ENCODE peak calls at places on chromosomes 16 and 17, in seven cellular contexts. One of them, this sample, is unnamed.

GRCh38 chr17:74861554-74862107 is 1.9 kb upstream of the GRIN2C start:
- DNase-seq in ascending aorta: no peak
- DNase-seq in neural progenitor cell: no peak
- DNase-seq in tibial nerve: no peak
- DNase-seq in H1: no peak
- DNase-seq in upper lobe of right lung: no peak
- DNase-seq in CD4-positive, CD25-positive, alpha-beta regulatory T cell: no peak
- DNase-seq in this sample: no peak

GRCh38 chr16:57898961-57899360 is 72.0 kb downstream of the CNGB1 start:
- DNase-seq in ascending aorta: no peak
- DNase-seq in H1: no peak
- DNase-seq in upper lobe of right lung: no peak
- DNase-seq in CD4-positive, CD25-positive, alpha-beta regulatory T cell: no peak
- DNase-seq in tibial nerve: no peak
- DNase-seq in neural progenitor cell: peak; percentile 76
- DNase-seq in this sample: no peak

GRCh38 chr16:82979406-82980111 is 352.8 kb downstream of the CDH13 start:
- DNase-seq in neural progenitor cell: no peak
- DNase-seq in upper lobe of right lung: no peak
- DNase-seq in H1: no peak
- DNase-seq in ascending aorta: no peak
- DNase-seq in tibial nerve: no peak
- DNase-seq in CD4-positive, CD25-positive, alpha-beta regulatory T cell: no peak
- DNase-seq in this sample: no peak

GRCh38 chr16:71927383-71927782 is 32.1 kb downstream of the IST1 start:
- DNase-seq in ascending aorta: peak; percentile 73
- DNase-seq in upper lobe of right lung: no peak
- DNase-seq in tibial nerve: no peak
- DNase-seq in neural progenitor cell: no peak
- DNase-seq in H1: no peak
- DNase-seq in CD4-positive, CD25-positive, alpha-beta regulatory T cell: no peak
- DNase-seq in this sample: no peak

GRCh38 chr16:85204242-85205010 is 92.2 kb upstream of the CIBAR2 start:
- DNase-seq in neural progenitor cell: no peak
- DNase-seq in upper lobe of right lung: no peak
- DNase-seq in tibial nerve: no peak
- DNase-seq in H1: no peak
- DNase-seq in ascending aorta: no peak
- DNase-seq in CD4-positive, CD25-positive, alpha-beta regulatory T cell: no peak
- DNase-seq in this sample: no peak

GRCh38 chr17:64387545-64388171 is 3.0 kb downstream of the PECAM1 start:
- DNase-seq in neural progenitor cell: no peak
- DNase-seq in tibial nerve: no peak
- DNase-seq in CD4-positive, CD25-positive, alpha-beta regulatory T cell: no peak
- DNase-seq in H1: no peak
- DNase-seq in ascending aorta: no peak
- DNase-seq in upper lobe of right lung: peak; percentile 58
- DNase-seq in this sample: no peak

GRCh38 chr16:51705142-51705541 is 554.1 kb upstream of the SALL1 start:
- DNase-seq in upper lobe of right lung: no peak
- DNase-seq in neural progenitor cell: no peak
- DNase-seq in CD4-positive, CD25-positive, alpha-beta regulatory T cell: no peak
- DNase-seq in ascending aorta: no peak
- DNase-seq in tibial nerve: no peak
- DNase-seq in H1: no peak
- DNase-seq in this sample: no peak

GRCh38 chr17:43987131-43988021 is 17.0 kb upstream of the NAGS start:
- DNase-seq in CD4-positive, CD25-positive, alpha-beta regulatory T cell: no peak
- DNase-seq in ascending aorta: no peak
- DNase-seq in neural progenitor cell: no peak
- DNase-seq in tibial nerve: no peak
- DNase-seq in upper lobe of right lung: no peak
- DNase-seq in H1: no peak
- DNase-seq in this sample: no peak

GRCh38 chr17:59366040-59366757 is 34.7 kb downstream of the YPEL2 start:
- DNase-seq in CD4-positive, CD25-positive, alpha-beta regulatory T cell: no peak
- DNase-seq in tibial nerve: no peak
- DNase-seq in upper lobe of right lung: no peak
- DNase-seq in ascending aorta: no peak
- DNase-seq in H1: peak; percentile 79
- DNase-seq in neural progenitor cell: peak; percentile 91
- DNase-seq in this sample: no peak

GRCh38 chr17:49193513-49194296 is 16.7 kb downstream of the GNGT2 start:
- DNase-seq in CD4-positive, CD25-positive, alpha-beta regulatory T cell: peak; percentile 14
- DNase-seq in tibial nerve: peak; percentile 31
- DNase-seq in ascending aorta: peak; percentile 82
- DNase-seq in H1: no peak
- DNase-seq in upper lobe of right lung: no peak
- DNase-seq in neural progenitor cell: peak; percentile 64
- DNase-seq in this sample: peak; percentile 5

GRCh38 chr17:66469088-66469442 is 166.7 kb downstream of the PRKCA start:
- DNase-seq in ascending aorta: no peak
- DNase-seq in CD4-positive, CD25-positive, alpha-beta regulatory T cell: no peak
- DNase-seq in tibial nerve: no peak
- DNase-seq in H1: no peak
- DNase-seq in upper lobe of right lung: no peak
- DNase-seq in neural progenitor cell: peak; percentile 8
- DNase-seq in this sample: no peak

GRCh38 chr17:78839762-78840529 is 668 bp downstream of the USP36 start:
- DNase-seq in upper lobe of right lung: peak; percentile 82
- DNase-seq in tibial nerve: no peak
- DNase-seq in CD4-positive, CD25-positive, alpha-beta regulatory T cell: peak; percentile 44
- DNase-seq in ascending aorta: peak; percentile 72
- DNase-seq in neural progenitor cell: peak; percentile 52
- DNase-seq in H1: no peak
- DNase-seq in this sample: peak; percentile 44

GRCh38 chr17:16354585-16354984 is 1.3 kb upstream of the CENPV start:
- DNase-seq in upper lobe of right lung: peak; percentile 18
- DNase-seq in ascending aorta: no peak
- DNase-seq in neural progenitor cell: no peak
- DNase-seq in H1: no peak
- DNase-seq in CD4-positive, CD25-positive, alpha-beta regulatory T cell: no peak
- DNase-seq in tibial nerve: no peak
- DNase-seq in this sample: no peak

GRCh38 chr16:84511180-84511800 is 6.8 kb upstream of the MEAK7 start:
- DNase-seq in tibial nerve: peak; percentile 71
- DNase-seq in neural progenitor cell: peak; percentile 84
- DNase-seq in upper lobe of right lung: peak; percentile 90
- DNase-seq in ascending aorta: peak; percentile 93
- DNase-seq in H1: peak; percentile 64
- DNase-seq in CD4-positive, CD25-positive, alpha-beta regulatory T cell: peak; percentile 67
- DNase-seq in this sample: peak; percentile 64

GRCh38 chr16:87924937-87925670 is 11.2 kb downstream of the CA5A start:
- DNase-seq in CD4-positive, CD25-positive, alpha-beta regulatory T cell: no peak
- DNase-seq in ascending aorta: no peak
- DNase-seq in H1: no peak
- DNase-seq in upper lobe of right lung: no peak
- DNase-seq in tibial nerve: no peak
- DNase-seq in neural progenitor cell: no peak
- DNase-seq in this sample: no peak

GRCh38 chr16:12942861-12943260 is 41.5 kb downstream of the SHISA9 start:
- DNase-seq in CD4-positive, CD25-positive, alpha-beta regulatory T cell: no peak
- DNase-seq in upper lobe of right lung: no peak
- DNase-seq in tibial nerve: no peak
- DNase-seq in ascending aorta: no peak
- DNase-seq in neural progenitor cell: no peak
- DNase-seq in H1: no peak
- DNase-seq in this sample: no peak

GRCh38 chr17:81394377-81394747 is 895 bp upstream of the BAHCC1 start:
- DNase-seq in CD4-positive, CD25-positive, alpha-beta regulatory T cell: no peak
- DNase-seq in H1: no peak
- DNase-seq in tibial nerve: no peak
- DNase-seq in neural progenitor cell: no peak
- DNase-seq in ascending aorta: no peak
- DNase-seq in upper lobe of right lung: no peak
- DNase-seq in this sample: no peak

GRCh38 chr17:81391268-81391963 is 3.8 kb upstream of the BAHCC1 start:
- DNase-seq in CD4-positive, CD25-positive, alpha-beta regulatory T cell: no peak
- DNase-seq in upper lobe of right lung: no peak
- DNase-seq in tibial nerve: no peak
- DNase-seq in neural progenitor cell: no peak
- DNase-seq in H1: no peak
- DNase-seq in ascending aorta: no peak
- DNase-seq in this sample: no peak

GRCh38 chr17:81391964-81392908 is 3.0 kb upstream of the BAHCC1 start:
- DNase-seq in neural progenitor cell: no peak
- DNase-seq in ascending aorta: peak; percentile 82
- DNase-seq in CD4-positive, CD25-positive, alpha-beta regulatory T cell: no peak
- DNase-seq in tibial nerve: no peak
- DNase-seq in upper lobe of right lung: peak; percentile 84
- DNase-seq in H1: no peak
- DNase-seq in this sample: no peak

GRCh38 chr17:81393684-81394376 is 1.4 kb upstream of the BAHCC1 start:
- DNase-seq in ascending aorta: peak; percentile 100
- DNase-seq in CD4-positive, CD25-positive, alpha-beta regulatory T cell: no peak
- DNase-seq in upper lobe of right lung: peak; percentile 100
- DNase-seq in H1: peak; percentile 96
- DNase-seq in tibial nerve: peak; percentile 100
- DNase-seq in neural progenitor cell: peak; percentile 100
- DNase-seq in this sample: peak; percentile 9

GRCh38 chr17:81392909-81393654 is 2.2 kb upstream of the BAHCC1 start:
- DNase-seq in ascending aorta: no peak
- DNase-seq in tibial nerve: no peak
- DNase-seq in H1: no peak
- DNase-seq in neural progenitor cell: peak; percentile 88
- DNase-seq in upper lobe of right lung: no peak
- DNase-seq in CD4-positive, CD25-positive, alpha-beta regulatory T cell: no peak
- DNase-seq in this sample: no peak
- H3K4me1 ChIP-seq in ascending aorta: peaks cover 33% of the 10 kb centered on the region
- H3K4me1 ChIP-seq in tibial nerve: peaks cover 63% of the 10 kb centered on the region
- H3K4me1 ChIP-seq in H1: peaks cover 42% of the 10 kb centered on the region
- H3K4me1 ChIP-seq in neural progenitor cell: peaks cover 52% of the 10 kb centered on the region
- H3K4me1 ChIP-seq in upper lobe of right lung: peaks cover 46% of the 10 kb centered on the region
- H3K4me1 ChIP-seq in CD4-positive, CD25-positive, alpha-beta regulatory T cell: peaks cover 53% of the 10 kb centered on the region
- H3K4me1 ChIP-seq in this sample: peaks cover 45% of the 10 kb centered on the region

DNA sequence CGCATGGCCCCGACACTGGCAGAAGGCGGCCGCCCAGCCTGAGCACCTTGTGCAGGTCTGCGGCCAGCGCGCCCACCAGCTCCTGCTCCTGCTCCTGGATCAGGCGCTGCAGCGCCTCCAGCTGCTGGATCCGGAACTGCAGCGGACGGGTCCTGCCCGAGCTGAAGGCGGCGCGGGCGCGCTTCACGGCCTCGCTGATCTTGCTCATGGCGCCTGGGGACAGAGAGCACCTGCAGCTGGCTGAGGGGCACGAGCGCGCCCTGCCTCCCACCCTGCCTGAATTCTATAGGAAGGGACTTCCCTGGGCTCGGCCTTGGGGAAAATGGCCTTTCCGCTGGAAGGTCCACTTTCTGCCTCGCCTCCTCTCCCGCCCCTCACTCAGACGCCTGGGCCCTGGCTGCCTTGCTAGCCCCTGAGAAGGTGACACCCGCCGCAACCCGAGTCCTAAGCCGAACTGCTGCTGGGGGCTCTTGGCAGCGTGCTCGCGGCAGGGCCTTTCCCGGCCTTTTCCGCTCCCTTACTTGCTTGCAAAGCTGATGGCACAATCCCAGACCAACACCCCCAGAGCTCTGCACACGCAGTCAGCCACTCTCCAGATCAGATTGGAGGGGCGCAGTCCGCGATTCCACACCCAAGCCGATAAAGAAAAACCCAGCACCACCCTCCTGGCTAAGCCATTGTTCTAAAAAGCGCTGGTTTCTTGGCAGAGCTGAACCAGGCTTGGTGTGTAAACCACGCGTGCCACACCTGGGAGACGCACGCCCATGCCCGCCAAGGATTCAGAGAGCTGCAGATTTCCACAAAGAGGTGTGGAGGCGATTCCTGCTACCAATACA is 3.0 kb downstream of the ALDH3A1 start:
- DNase-seq in tibial nerve: peak; percentile 95
- DNase-seq in H1: peak; percentile 86
- DNase-seq in CD4-positive, CD25-positive, alpha-beta regulatory T cell: peak; percentile 70
- DNase-seq in neural progenitor cell: peak; percentile 95
- DNase-seq in ascending aorta: peak; percentile 97
- DNase-seq in upper lobe of right lung: peak; percentile 95
- DNase-seq in this sample: peak; percentile 68
- H3K4me3 ChIP-seq in tibial nerve: peak overlapping the region; percentile 55
- H3K4me3 ChIP-seq in H1: peak overlapping the region; percentile 36
- H3K4me3 ChIP-seq in CD4-positive, CD25-positive, alpha-beta regulatory T cell: no peak overlapping the region
- H3K4me3 ChIP-seq in neural progenitor cell: peak overlapping the region; percentile 48
- H3K4me3 ChIP-seq in ascending aorta: peak overlapping the region; percentile 51
- H3K4me3 ChIP-seq in upper lobe of right lung: peak overlapping the region; percentile 47
- H3K4me3 ChIP-seq in this sample: peak overlapping the region; percentile 52

GRCh38 chr16:75264531-75264998 is 13.1 kb upstream of the BCAR1 start:
- DNase-seq in neural progenitor cell: no peak
- DNase-seq in tibial nerve: no peak
- DNase-seq in ascending aorta: peak; percentile 70
- DNase-seq in H1: no peak
- DNase-seq in upper lobe of right lung: no peak
- DNase-seq in CD4-positive, CD25-positive, alpha-beta regulatory T cell: no peak
- DNase-seq in this sample: no peak
- H3K27ac ChIP-seq in neural progenitor cell: no peak overlapping the region
- H3K27ac ChIP-seq in tibial nerve: peak overlapping the region; percentile 90
- H3K27ac ChIP-seq in ascending aorta: peak overlapping the region; percentile 95
- H3K27ac ChIP-seq in H1: no peak overlapping the region
- H3K27ac ChIP-seq in upper lobe of right lung: peak overlapping the region; percentile 93
- H3K27ac ChIP-seq in CD4-positive, CD25-positive, alpha-beta regulatory T cell: no peak overlapping the region
- H3K27ac ChIP-seq in this sample: no peak overlapping the region

GRCh38 chr17:29613856-29614255 is 8.9 kb downstream of the CORO6 start:
- DNase-seq in neural progenitor cell: no peak
- DNase-seq in tibial nerve: no peak
- DNase-seq in upper lobe of right lung: no peak
- DNase-seq in H1: no peak
- DNase-seq in CD4-positive, CD25-positive, alpha-beta regulatory T cell: no peak
- DNase-seq in ascending aorta: no peak
- DNase-seq in this sample: no peak

GRCh38 chr17:29612094-29612403 is 10.7 kb downstream of the CORO6 start:
- DNase-seq in CD4-positive, CD25-positive, alpha-beta regulatory T cell: no peak
- DNase-seq in neural progenitor cell: no peak
- DNase-seq in tibial nerve: no peak
- DNase-seq in upper lobe of right lung: peak; percentile 61
- DNase-seq in H1: no peak
- DNase-seq in ascending aorta: no peak
- DNase-seq in this sample: no peak

GRCh38 chr17:29614345-29615047 is 8.2 kb downstream of the CORO6 start:
- DNase-seq in ascending aorta: no peak
- DNase-seq in CD4-positive, CD25-positive, alpha-beta regulatory T cell: no peak
- DNase-seq in neural progenitor cell: peak; percentile 62
- DNase-seq in H1: no peak
- DNase-seq in upper lobe of right lung: no peak
- DNase-seq in tibial nerve: no peak
- DNase-seq in this sample: no peak

GRCh38 chr17:29612404-29613370 is 10.0 kb downstream of the CORO6 start:
- DNase-seq in tibial nerve: no peak
- DNase-seq in CD4-positive, CD25-positive, alpha-beta regulatory T cell: no peak
- DNase-seq in neural progenitor cell: no peak
- DNase-seq in upper lobe of right lung: no peak
- DNase-seq in H1: no peak
- DNase-seq in ascending aorta: no peak
- DNase-seq in this sample: no peak

DNA sequence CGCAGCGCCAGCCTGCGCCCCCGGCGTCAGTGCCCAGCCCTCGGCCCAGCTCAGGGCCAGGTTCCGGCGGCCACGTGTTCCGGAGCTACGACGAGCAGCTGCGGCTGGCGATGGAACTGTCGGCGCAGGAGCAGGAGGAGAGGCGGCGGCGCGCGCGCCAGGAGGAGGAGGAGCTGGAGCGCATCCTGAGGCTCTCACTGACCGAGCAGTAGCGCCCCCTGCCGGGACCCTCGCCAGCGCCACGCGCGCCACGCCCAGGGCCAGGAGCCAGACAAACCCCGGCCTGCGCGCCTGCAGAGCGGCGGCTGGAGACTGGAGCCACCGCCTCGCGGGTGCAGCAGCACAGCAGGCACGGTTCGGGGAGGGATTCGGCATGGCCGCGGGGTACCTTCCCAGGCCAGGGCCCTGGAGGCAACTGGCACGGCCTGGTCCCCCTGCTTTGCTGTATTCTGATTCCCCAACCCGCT is 9.3 kb downstream of the CORO6 start:
- DNase-seq in tibial nerve: peak; percentile 95
- DNase-seq in neural progenitor cell: peak; percentile 96
- DNase-seq in upper lobe of right lung: peak; percentile 95
- DNase-seq in ascending aorta: peak; percentile 96
- DNase-seq in H1: no peak
- DNase-seq in CD4-positive, CD25-positive, alpha-beta regulatory T cell: peak; percentile 88
- DNase-seq in this sample: peak; percentile 90
- H3K4me1 ChIP-seq in tibial nerve: peaks cover 55% of the 10 kb centered on the region
- H3K4me1 ChIP-seq in neural progenitor cell: peaks cover 23% of the 10 kb centered on the region
- H3K4me1 ChIP-seq in upper lobe of right lung: peaks cover 47% of the 10 kb centered on the region
- H3K4me1 ChIP-seq in ascending aorta: peaks cover 38% of the 10 kb centered on the region
- H3K4me1 ChIP-seq in H1: peaks cover 35% of the 10 kb centered on the region
- H3K4me1 ChIP-seq in CD4-positive, CD25-positive, alpha-beta regulatory T cell: peaks cover 58% of the 10 kb centered on the region
- H3K4me1 ChIP-seq in this sample: peaks cover 55% of the 10 kb centered on the region

This sample was measured in effector memory CD4-positive, alpha-beta T cell.